ENCODE peak calls at places on chromosomes 5 and 9, in eight cellular contexts. Q, H, N, T, P, Z, C and X are unnamed samples.

GRCh38 chr5:57221049-57221568 is 47.2 kb downstream of the GPBP1 start:
- DNase-seq in Q (peak), H (peak), N (no peak), T (peak), P (peak), Z (no peak), C (peak), X (peak)

GRCh38 chr5:154308457-154309360 is 118.2 kb downstream of the GALNT10 start:
- DNase-seq in Q (peak), H (peak), N (no peak), T (peak), P (no peak), Z (no peak), C (no peak), X (peak)

GRCh38 chr5:111248571-111248970 is 24.4 kb downstream of the CAMK4 start:
- DNase-seq in Q (no peak), H (no peak), N (no peak), T (no peak), P (no peak), Z (no peak), C (no peak), X (no peak)

GRCh38 chr9:128550226-128550625 is 2.2 kb upstream of the SPTAN1 start:
- DNase-seq in Q (no peak), H (no peak), N (peak), T (no peak), P (no peak), Z (no peak), C (no peak), X (no peak)

GRCh38 chr5:111308951-111309350 is 84.8 kb downstream of the CAMK4 start:
- DNase-seq in Q (peak), H (no peak), N (no peak), T (no peak), P (no peak), Z (no peak), C (no peak), X (no peak)

GRCh38 chr5:9546973-9547947 is 1.4 kb upstream of the SEMA5A start:
- DNase-seq in Q (peak), H (peak), N (no peak), T (peak), P (no peak), Z (peak), C (peak), X (peak)

GRCh38 chr5:132267931-132268501 is 10.5 kb downstream of the PDLIM4 start:
- DNase-seq in Q (no peak), H (no peak), N (peak), T (no peak), P (no peak), Z (no peak), C (peak), X (no peak)

GRCh38 chr9:5041390-5042115 is 56.5 kb downstream of the JAK2 start:
- DNase-seq in Q (no peak), H (no peak), N (no peak), T (no peak), P (no peak), Z (no peak), C (no peak), X (no peak)

GRCh38 chr9:127754761-127755557 is 19.9 kb upstream of the TOR2A start:
- DNase-seq in Q (no peak), H (no peak), N (no peak), T (no peak), P (no peak), Z (no peak), C (no peak), X (no peak)

GRCh38 chr5:27594141-27594540 is 555.8 kb upstream of the CDH9 start:
- DNase-seq in Q (no peak), H (no peak), N (no peak), T (no peak), P (no peak), Z (no peak), C (no peak), X (no peak)

GRCh38 chr9:113349044-113349433 is 302 bp upstream of the BSPRY start:
- DNase-seq in Q (no peak), H (no peak), N (no peak), T (no peak), P (no peak), Z (no peak), C (no peak), X (no peak)

GRCh38 chr9:98182069-98182820 is 10.2 kb downstream of the CORO2A start:
- DNase-seq in Q (no peak), H (no peak), N (no peak), T (peak), P (no peak), Z (no peak), C (no peak), X (no peak)

GRCh38 chr5:610744-611730 is 1.1 kb upstream of the CEP72 start:
- DNase-seq in Q (no peak), H (no peak), N (no peak), T (no peak), P (no peak), Z (no peak), C (no peak), X (no peak)

GRCh38 chr9:27771803-27772545 is 198.7 kb upstream of the C9orf72 start:
- DNase-seq in Q (peak), H (peak), N (no peak), T (peak), P (peak), Z (no peak), C (no peak), X (no peak)

GRCh38 chr9:98034593-98035546 is 21.7 kb upstream of the NANS start:
- DNase-seq in Q (peak), H (peak), N (peak), T (peak), P (peak), Z (peak), C (peak), X (peak)

GRCh38 chr9:28024616-28025147 is 451.4 kb upstream of the C9orf72 start:
- DNase-seq in Q (no peak), H (no peak), N (no peak), T (no peak), P (no peak), Z (no peak), C (no peak), X (no peak)

GRCh38 chr5:74517700-74518099 is 122.8 kb downstream of the ENC1 start:
- DNase-seq in Q (peak), H (peak), N (no peak), T (peak), P (no peak), Z (no peak), C (no peak), X (peak)

GRCh38 chr9:94719878-94720277 is 6.6 kb upstream of the AOPEP start:
- DNase-seq in Q (peak), H (no peak), N (no peak), T (no peak), P (no peak), Z (no peak), C (no peak), X (no peak)

GRCh38 chr9:37421914-37422288 is 595 bp upstream of the GRHPR start:
- DNase-seq in Q (no peak), H (no peak), N (no peak), T (no peak), P (no peak), Z (no peak), C (no peak), X (no peak)

GRCh38 chr5:102958481-102959011 is 161.4 kb downstream of the GIN1 start:
- DNase-seq in Q (peak), H (peak), N (no peak), T (peak), P (no peak), Z (no peak), C (no peak), X (peak)

GRCh38 chr5:134176523-134177196 is at the start of gene SKP1:
- DNase-seq in Q (peak), H (peak), N (peak), T (peak), P (peak), Z (peak), C (peak), X (peak)

GRCh38 chr9:71383308-71383707 is 261.9 kb upstream of the TRPM3 start:
- DNase-seq in Q (no peak), H (no peak), N (no peak), T (no peak), P (no peak), Z (no peak), C (no peak), X (no peak)

GRCh38 chr5:88502179-88503064 is 233.8 kb upstream of the TMEM161B start:
- DNase-seq in Q (no peak), H (peak), N (no peak), T (no peak), P (no peak), Z (no peak), C (no peak), X (no peak)

GRCh38 chr9:98259791-98260190 is 4.3 kb upstream of the TBC1D2 start:
- DNase-seq in Q (no peak), H (no peak), N (no peak), T (no peak), P (no peak), Z (no peak), C (no peak), X (no peak)

GRCh38 chr9:114238919-114239879 is 83.7 kb upstream of the ORM1 start:
- DNase-seq in Q (no peak), H (peak), N (no peak), T (peak), P (no peak), Z (no peak), C (peak), X (peak)

GRCh38 chr9:93674580-93675335 is 98.4 kb downstream of the PHF2 start:
- DNase-seq in Q (no peak), H (no peak), N (peak), T (no peak), P (no peak), Z (no peak), C (no peak), X (no peak)

GRCh38 chr9:13071921-13072320 is 207.6 kb downstream of the MPDZ start:
- DNase-seq in Q (no peak), H (no peak), N (no peak), T (no peak), P (no peak), Z (no peak), C (no peak), X (no peak)

DNA sequence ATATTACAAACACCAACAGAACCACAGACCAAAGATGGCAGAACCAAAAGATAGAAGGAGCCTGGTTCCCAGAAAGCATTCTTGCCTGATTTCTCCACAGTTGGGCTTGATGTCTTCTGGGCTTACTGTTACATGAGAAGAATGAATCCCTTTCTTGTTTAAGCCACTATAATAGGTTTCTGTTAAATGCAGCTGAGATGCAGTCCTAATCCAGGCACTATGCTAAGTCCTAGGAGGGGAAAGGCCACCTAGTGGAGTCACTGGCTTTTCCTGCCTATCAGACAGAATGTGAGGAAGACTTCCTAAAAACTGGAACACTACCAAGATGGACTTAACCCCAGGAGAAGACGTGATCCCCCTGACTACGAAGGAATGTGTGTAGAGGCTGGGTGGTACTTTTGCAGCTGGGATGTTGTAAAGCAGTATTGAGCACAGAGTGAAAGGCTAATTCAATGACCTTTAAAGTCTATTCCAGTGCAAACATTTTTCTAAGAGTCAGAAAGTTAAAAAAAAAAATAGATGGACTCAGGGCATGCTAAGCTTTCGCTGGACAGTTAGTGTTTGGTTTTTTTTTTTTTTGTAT is 34.3 kb upstream of the FSD1L start:
- DNase-seq in Q (peak), H (peak), N (no peak), T (peak), P (peak), Z (no peak), C (peak), X (peak)
- TF ChIP-seq CTCF in Q (peak), H (peak), N (no peak), T (peak), P (no peak), Z (no peak), C (no peak), X (peak)

DNA sequence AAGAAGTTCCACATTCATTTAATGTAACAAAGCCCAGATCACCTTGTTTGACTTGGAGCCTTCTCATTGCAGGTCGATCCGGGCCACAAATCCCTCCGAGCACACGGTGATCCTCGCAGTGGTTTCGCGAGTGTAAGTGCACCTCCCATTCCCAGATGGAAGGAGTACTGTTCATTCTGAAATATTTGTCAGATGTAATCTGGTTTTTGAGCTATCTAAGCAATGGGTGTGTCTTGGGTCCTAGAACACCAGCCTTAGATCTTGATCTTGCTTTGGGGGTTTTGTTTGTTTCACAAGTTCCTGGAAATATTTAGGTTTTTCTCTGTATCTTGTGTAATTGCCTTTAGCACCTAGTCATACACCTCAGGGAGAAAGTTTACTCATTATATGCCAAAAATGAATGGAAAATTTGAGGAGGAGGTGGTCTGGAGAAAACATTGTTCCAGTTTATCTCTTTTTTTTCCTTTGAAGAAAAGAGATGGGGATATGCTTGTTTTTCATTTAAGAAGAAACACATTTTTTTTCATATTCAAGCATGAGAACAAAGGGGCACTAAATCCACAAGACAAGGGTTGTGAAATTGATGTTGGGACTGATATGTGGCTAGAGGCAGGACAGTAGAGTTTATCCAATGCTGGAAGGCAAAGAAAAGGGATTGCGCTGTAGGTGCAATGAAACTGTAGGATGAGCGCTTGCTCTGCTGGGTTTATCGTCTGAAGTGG is 118.6 kb downstream of the PDE8B start:
- DNase-seq in Q (no peak), H (no peak), N (no peak), T (no peak), P (no peak), Z (no peak), C (no peak), X (no peak)
- TF ChIP-seq CTCF in Q (no peak), H (no peak), N (no peak), T (no peak), P (no peak), Z (no peak), C (no peak), X (no peak)

GRCh38 chr5:65663804-65664521 is 39.1 kb downstream of the SHLD3 start:
- DNase-seq in Q (peak), H (peak), N (no peak), T (peak), P (no peak), Z (no peak), C (no peak), X (peak)
- TF ChIP-seq CTCF in Q (peak), H (peak), N (no peak), T (peak), P (no peak), Z (no peak), C (no peak), X (peak)

DNA sequence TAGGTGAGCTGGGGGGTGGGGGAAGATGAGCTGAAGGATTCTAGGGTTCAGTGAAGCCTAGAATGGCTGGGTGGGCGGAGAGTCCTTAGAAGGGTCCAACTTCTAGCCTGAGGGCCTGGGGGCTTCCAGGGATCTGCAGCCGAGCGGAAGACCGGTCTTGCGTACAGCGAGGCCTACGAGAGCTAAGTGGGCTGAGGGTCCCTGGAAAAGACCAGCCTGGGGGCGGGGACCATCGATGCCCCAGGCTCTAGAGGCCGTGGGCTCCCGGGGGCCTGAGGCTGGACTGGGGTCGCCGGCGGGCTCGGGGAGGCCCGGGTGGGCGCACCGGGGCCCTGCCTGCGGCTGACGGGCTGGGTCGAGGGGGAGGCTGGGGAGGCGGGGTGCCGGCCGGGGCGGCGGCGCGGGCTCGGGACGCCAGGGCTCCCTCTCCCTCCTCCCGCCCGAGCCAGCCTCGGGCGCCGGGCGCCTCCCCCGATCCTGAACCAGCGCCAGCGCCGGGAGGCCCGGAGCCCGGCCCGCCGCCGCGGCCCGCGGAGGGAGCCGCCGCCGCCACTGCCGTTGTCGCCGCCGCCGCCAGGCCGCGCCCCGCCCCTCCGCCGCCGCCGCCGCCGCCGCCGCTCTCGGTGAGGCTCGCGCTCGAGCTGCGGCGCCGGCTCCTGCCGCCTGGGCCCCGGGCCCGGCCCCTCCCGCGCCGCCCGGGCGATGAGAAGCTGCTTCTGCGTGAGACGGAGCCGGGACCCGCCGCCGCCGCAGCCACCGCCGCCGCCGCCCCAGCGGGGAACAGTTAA is at the start of gene MVB12B:
- DNase-seq in Q (no peak), H (no peak), N (peak), T (no peak), P (peak), Z (no peak), C (peak), X (peak)
- TF ChIP-seq CTCF in Q (no peak), H (no peak), N (no peak), T (no peak), P (no peak), Z (no peak), C (no peak), X (no peak)

DNA sequence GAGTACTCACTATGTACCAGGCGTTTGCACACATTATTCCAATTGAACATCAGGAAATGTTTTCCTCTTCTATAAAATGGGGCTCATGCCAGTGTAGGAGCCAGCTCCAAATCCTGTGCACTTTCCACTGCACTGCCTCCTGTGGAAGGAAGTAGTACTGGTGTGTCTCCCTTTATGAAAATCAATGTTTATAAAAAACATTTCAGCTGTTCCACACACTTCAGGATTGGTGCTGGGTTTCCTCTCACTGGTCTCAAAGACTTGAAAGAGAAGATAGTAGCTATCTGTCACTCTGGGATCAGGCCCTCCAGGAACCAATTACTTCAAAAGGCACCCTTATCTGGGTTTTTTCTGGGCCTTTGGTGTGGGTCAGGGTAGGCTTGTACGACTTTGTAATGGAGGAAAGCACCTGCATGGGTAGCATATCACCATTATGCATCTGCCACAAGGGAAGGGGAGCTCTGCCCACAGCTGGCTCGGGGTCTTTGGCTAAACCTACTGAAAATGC is 32.5 kb downstream of the RAB14 start:
- DNase-seq in Q (no peak), H (peak), N (no peak), T (peak), P (peak), Z (no peak), C (no peak), X (no peak)
- TF ChIP-seq CTCF in Q (peak), H (peak), N (peak), T (peak), P (no peak), Z (no peak), C (no peak), X (peak)

GRCh38 chr9:2367970-2368369 is 253.6 kb upstream of the VLDLR start:
- DNase-seq in Q (no peak), H (no peak), N (no peak), T (no peak), P (no peak), Z (no peak), C (no peak), X (no peak)
- TF ChIP-seq CTCF in Q (no peak), H (peak), N (no peak), T (peak), P (no peak), Z (no peak), C (no peak), X (no peak)

GRCh38 chr5:175118700-175119309 is 325.2 kb downstream of the DRD1 start:
- DNase-seq in Q (no peak), H (no peak), N (no peak), T (no peak), P (no peak), Z (no peak), C (no peak), X (no peak)
- TF ChIP-seq CTCF in Q (no peak), H (no peak), N (no peak), T (no peak), P (no peak), Z (no peak), C (no peak), X (no peak)

GRCh38 chr9:136258299-136258625 is 12.7 kb upstream of the QSOX2 start:
- DNase-seq in Q (no peak), H (no peak), N (no peak), T (no peak), P (no peak), Z (no peak), C (no peak), X (no peak)

GRCh38 chr9:136257381-136258298 is 12.0 kb upstream of the QSOX2 start:
- DNase-seq in Q (no peak), H (no peak), N (no peak), T (no peak), P (no peak), Z (no peak), C (no peak), X (no peak)

GRCh38 chr9:136254381-136255165 is 9.0 kb upstream of the QSOX2 start:
- DNase-seq in Q (no peak), H (peak), N (no peak), T (no peak), P (no peak), Z (no peak), C (no peak), X (no peak)

GRCh38 chr9:136255166-136255538 is 9.5 kb upstream of the QSOX2 start:
- DNase-seq in Q (peak), H (peak), N (no peak), T (peak), P (no peak), Z (no peak), C (no peak), X (peak)

GRCh38 chr9:136255896-136256890 is 10.6 kb upstream of the QSOX2 start:
- DNase-seq in Q (no peak), H (no peak), N (no peak), T (no peak), P (peak), Z (no peak), C (no peak), X (no peak)
- TF ChIP-seq CTCF in Q (peak), H (peak), N (no peak), T (no peak), P (no peak), Z (no peak), C (no peak), X (no peak)